ENCODE peak calls at places on chromosomes 4 and X, in five cellular contexts. G, I, X, C and O are unnamed samples. For H3K27me3, the result is how much of the 10 kb centered on the place peaks cover.

GRCh38 chr4:100694467-100694866 is 176.6 kb upstream of the EMCN start:
- DNase-seq in X (no peak), G (no peak), C (no peak), I (no peak), O (no peak)

GRCh38 chrX:118562574-118563164 is 67.1 kb downstream of the DOCK11 start:
- DNase-seq in I (no peak), C (no peak), G (peak), X (no peak), O (no peak)

GRCh38 chr4:16897351-16897750 is 1.1 kb downstream of the LDB2 start:
- DNase-seq in I (no peak), X (no peak), C (peak), G (no peak), O (no peak)

GRCh38 chr4:83334425-83335241 is at the start of gene HPSE:
- DNase-seq in G (peak), X (peak), C (peak), I (peak), O (peak)

GRCh38 chr4:24910504-24910903 is 2.3 kb downstream of the CCDC149 start:
- DNase-seq in I (no peak), C (peak), X (no peak), G (no peak), O (no peak)

GRCh38 chrX:132738951-132739350 is 219.5 kb downstream of the HS6ST2 start:
- DNase-seq in C (no peak), I (no peak), X (no peak), G (no peak), O (no peak)

GRCh38 chr4:184843984-184844554 is 18.3 kb upstream of the ACSL1 start:
- DNase-seq in I (no peak), X (no peak), G (no peak), C (no peak), O (no peak)

GRCh38 chrX:56505866-56506265 is 57.6 kb upstream of the UBQLN2 start:
- DNase-seq in C (no peak), I (no peak), G (no peak), X (no peak), O (no peak)

GRCh38 chr4:67131224-67131623 is 414.1 kb downstream of the CENPC start:
- DNase-seq in X (no peak), G (no peak), I (no peak), C (no peak), O (no peak)

GRCh38 chr4:88698539-88698938 is 910 bp upstream of the NAP1L5 start:
- DNase-seq in G (no peak), I (no peak), C (no peak), X (no peak), O (no peak)

GRCh38 chr4:47184071-47184470 is 152.7 kb downstream of the GABRB1 start:
- DNase-seq in C (no peak), I (no peak), X (no peak), G (no peak), O (no peak)

GRCh38 chrX:133638285-133638684 is 223.0 kb upstream of the GPC4 start:
- DNase-seq in X (no peak), G (no peak), C (peak), I (no peak), O (peak)

GRCh38 chrX:47204970-47205369 is 11.3 kb downstream of the UBA1 start:
- DNase-seq in C (no peak), G (no peak), I (no peak), X (no peak), O (no peak)

GRCh38 chr4:185774815-185775684 is 36.9 kb downstream of the SORBS2 start:
- DNase-seq in C (peak), I (no peak), G (no peak), X (peak), O (peak)

GRCh38 chrX:78747471-78747870 is at the start of gene LPAR4:
- DNase-seq in X (no peak), C (peak), G (no peak), I (no peak), O (no peak)

GRCh38 chr4:26821677-26822503 is 38.8 kb upstream of the STIM2 start:
- DNase-seq in X (no peak), C (no peak), I (no peak), G (peak), O (no peak)

GRCh38 chr4:83108101-83108861 is 6.2 kb downstream of the PLAC8 start:
- DNase-seq in I (no peak), X (no peak), C (no peak), G (no peak), O (no peak)

GRCh38 chr4:173367285-173367684 is 3.5 kb upstream of the SAP30 start:
- DNase-seq in X (no peak), G (no peak), C (peak), I (no peak), O (no peak)

GRCh38 chr4:181854142-181854541 is 389.1 kb upstream of the TENM3 start:
- DNase-seq in G (no peak), I (no peak), X (no peak), C (no peak), O (no peak)

GRCh38 chr4:70901607-70901983 is 574 bp upstream of the MOB1B start:
- DNase-seq in G (peak), I (no peak), C (no peak), X (no peak), O (no peak)

GRCh38 chr4:663438-664428 is 10.3 kb downstream of the ATP5ME start:
- DNase-seq in I (peak), G (no peak), X (peak), C (no peak), O (no peak)

GRCh38 chr4:127783971-127784519 is 1.9 kb downstream of the HSPA4L start:
- DNase-seq in I (no peak), G (no peak), C (no peak), X (no peak), O (no peak)

GRCh38 chr4:187666634-187667033 is 328.9 kb upstream of the ZFP42 start:
- DNase-seq in X (no peak), I (no peak), C (peak), G (no peak), O (no peak)

GRCh38 chr4:31108762-31109161 is 388.6 kb downstream of the PCDH7 start:
- DNase-seq in X (no peak), C (no peak), G (no peak), I (no peak), O (no peak)

GRCh38 chrX:48472851-48473717 is 2.9 kb upstream of the FTSJ1 start:
- DNase-seq in I (no peak), X (no peak), C (no peak), G (peak), O (no peak)

GRCh38 chrX:7552758-7553157 is 290.2 kb upstream of the VCX start:
- DNase-seq in X (no peak), G (no peak), C (no peak), I (no peak), O (no peak)

GRCh38 chr4:74659576-74660411 is 134.5 kb downstream of the BTC start:
- DNase-seq in C (peak), X (no peak), I (no peak), G (no peak), O (peak)

GRCh38 chrX:84187501-84188319 is at the start of gene RPS6KA6:
- DNase-seq in C (peak), G (peak), I (no peak), X (peak), O (peak)

GRCh38 chrX:130902446-130902782 is 595 bp downstream of the ENOX2 start:
- DNase-seq in C (no peak), X (no peak), G (no peak), I (no peak), O (no peak)

GRCh38 chr4:10578027-10578426 is 106.5 kb downstream of the CLNK start:
- DNase-seq in G (no peak), X (no peak), C (no peak), I (no peak), O (no peak)

GRCh38 chr4:124177647-124178425 is 534.7 kb downstream of the ANKRD50 start:
- DNase-seq in I (no peak), C (peak), G (no peak), X (no peak), O (no peak)

GRCh38 chr4:7043521-7044414 is 596 bp downstream of the TADA2B start:
- DNase-seq in X (peak), G (peak), C (peak), I (peak), O (peak)

GRCh38 chr4:70613893-70614572 is 14.5 kb upstream of the ENAM start:
- DNase-seq in C (peak), I (no peak), G (no peak), X (no peak), O (no peak)

GRCh38 chr4:99816611-99817309 is at the start of gene DAPP1:
- DNase-seq in I (peak), X (peak), C (no peak), G (peak), O (no peak)

GRCh38 chrX:123854329-123854728 is 5.5 kb upstream of the XIAP start:
- DNase-seq in X (no peak), G (no peak), C (no peak), I (no peak), O (peak)

GRCh38 chr4:57044996-57045395 is 65.2 kb downstream of the IGFBP7 start:
- DNase-seq in X (no peak), C (no peak), G (no peak), I (no peak), O (no peak)

DNA sequence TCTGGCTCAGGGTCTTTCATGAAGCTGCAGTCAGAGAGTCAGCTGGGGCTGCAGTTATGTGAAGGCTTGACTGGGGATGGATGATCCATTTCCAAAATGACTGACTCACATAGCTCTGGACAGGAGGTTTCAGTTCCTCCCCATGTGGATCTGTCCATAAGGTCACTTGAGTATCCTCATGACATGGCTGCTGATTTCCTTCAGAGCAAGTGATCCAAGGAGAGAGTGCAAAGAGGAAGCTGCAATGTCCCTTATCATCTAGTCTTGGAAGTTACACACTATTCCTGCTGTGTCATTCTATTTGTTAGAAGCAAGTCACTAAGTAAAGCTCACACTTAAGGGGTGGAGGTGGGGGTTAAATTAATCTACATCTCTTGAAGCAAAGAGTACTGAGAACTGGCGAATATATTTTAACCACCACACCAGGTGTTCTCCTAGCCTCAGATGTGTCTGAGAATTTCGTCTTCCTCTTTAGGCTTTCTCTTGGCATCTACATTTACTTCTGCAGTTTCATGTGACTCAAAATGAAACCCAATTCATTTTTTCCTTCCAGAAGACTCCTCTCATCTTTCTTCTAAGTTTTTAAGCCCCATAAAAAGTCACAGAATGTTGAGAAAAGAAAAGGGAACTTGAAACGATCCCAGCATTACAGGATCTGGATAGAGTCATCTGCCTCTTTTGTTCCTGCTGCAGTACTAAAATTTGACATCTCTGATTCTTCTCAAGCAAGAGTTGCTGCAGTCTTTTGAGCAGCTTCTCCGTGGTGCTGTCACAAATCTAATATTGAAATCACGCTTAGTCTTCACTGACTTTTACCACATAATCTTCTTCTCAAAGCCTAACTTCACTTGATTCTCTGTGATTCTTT is 3.8 kb upstream of the GRPR start:
- DNase-seq in C (no peak), G (peak), X (no peak), I (no peak), O (no peak)
- H3K27me3 ChIP-seq in C (under half), G (under half), X (under half), I (under half), O (under half)

GRCh38 chr4:15434086-15434485 is 6.3 kb downstream of the C1QTNF7 start:
- DNase-seq in X (no peak), I (no peak), G (no peak), C (peak), O (no peak)
- H3K27me3 ChIP-seq in X (under half), I (under half), G (under half), C (under half), O (under half)

GRCh38 chrX:630007-630921 is at the start of gene SHOX:
- DNase-seq in I (no peak), C (no peak), X (no peak), G (no peak), O (no peak)
- H3K27me3 ChIP-seq in I (half or more), C (under half), X (half or more), G (under half), O (under half)

GRCh38 chr4:2042947-2043395 is 16.2 kb upstream of the NAT8L start:
- DNase-seq in C (no peak), G (no peak), X (no peak), I (no peak), O (no peak)

GRCh38 chr4:2045518-2045951 is 13.6 kb upstream of the NAT8L start:
- DNase-seq in I (no peak), X (no peak), G (peak), C (no peak), O (peak)

GRCh38 chr4:2044542-2045517 is 14.3 kb upstream of the NAT8L start:
- DNase-seq in X (no peak), C (no peak), I (no peak), G (no peak), O (no peak)

GRCh38 chr4:2043396-2044118 is 15.6 kb upstream of the NAT8L start:
- DNase-seq in C (no peak), I (no peak), G (no peak), X (no peak), O (no peak)

GRCh38 chr4:2044119-2044485 is 15.0 kb upstream of the NAT8L start:
- DNase-seq in C (no peak), G (no peak), I (no peak), X (no peak), O (no peak)
- H3K27me3 ChIP-seq in C (under half), G (under half), I (under half), X (under half), O (under half)

GRCh38 chrX:95678679-95679078 is 1006.0 kb upstream of the DIAPH2 start:
- DNase-seq in C (no peak), X (no peak), G (no peak), I (no peak), O (no peak)
- H3K27me3 ChIP-seq in C (under half), X (under half), G (under half), I (under half), O (under half)

DNA sequence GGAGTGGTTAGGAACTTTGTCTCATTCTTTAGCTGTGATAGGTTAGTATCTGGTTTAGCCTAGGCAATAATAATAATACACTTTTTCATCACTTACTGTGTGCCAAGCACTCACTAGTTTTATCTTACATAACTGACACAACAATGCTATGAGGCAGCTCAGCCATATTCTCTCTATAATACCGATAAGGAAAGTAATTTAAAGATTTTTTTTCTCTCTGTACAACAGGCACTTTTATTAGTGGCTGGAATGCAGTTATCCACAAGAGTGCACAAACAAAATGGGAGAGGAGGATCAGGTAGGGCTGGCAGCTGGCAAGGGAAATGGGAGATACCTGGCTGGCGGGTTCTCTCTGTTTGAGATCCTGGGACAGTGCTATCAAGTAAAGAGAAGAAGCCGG is 7.6 kb downstream of the RELL1 start:
- DNase-seq in C (no peak), G (no peak), I (no peak), X (no peak), O (no peak)
- H3K27me3 ChIP-seq in C (under half), G (under half), I (under half), X (under half), O (under half)